ENCODE peak calls at places on chromosomes 6 and 20, in six cellular contexts. One of them, this sample, is unnamed.

GRCh38 chr6:40930555-40930954 is 108.5 kb downstream of the UNC5CL start:
- DNase-seq in ovary: no peak
- DNase-seq in trophoblast cell: no peak
- DNase-seq in H7: no peak
- DNase-seq in cardiac fibroblast: peak
- DNase-seq in adrenal gland: no peak
- DNase-seq in this sample: peak

GRCh38 chr20:41133709-41134361 is 3.5 kb upstream of the PLCG1 start:
- DNase-seq in trophoblast cell: no peak
- DNase-seq in H7: no peak
- DNase-seq in adrenal gland: no peak
- DNase-seq in ovary: no peak
- DNase-seq in cardiac fibroblast: no peak
- DNase-seq in this sample: no peak

GRCh38 chr6:118813795-118814194 is 80.2 kb upstream of the ASF1A start:
- DNase-seq in trophoblast cell: no peak
- DNase-seq in cardiac fibroblast: peak
- DNase-seq in adrenal gland: no peak
- DNase-seq in ovary: no peak
- DNase-seq in H7: no peak
- DNase-seq in this sample: no peak

GRCh38 chr6:14286634-14287428 is 169.3 kb downstream of the CD83 start:
- DNase-seq in trophoblast cell: no peak
- DNase-seq in ovary: no peak
- DNase-seq in adrenal gland: no peak
- DNase-seq in H7: no peak
- DNase-seq in cardiac fibroblast: no peak
- DNase-seq in this sample: no peak

GRCh38 chr6:12769556-12770255 is 53.1 kb downstream of the PHACTR1 start:
- DNase-seq in cardiac fibroblast: no peak
- DNase-seq in ovary: no peak
- DNase-seq in adrenal gland: no peak
- DNase-seq in trophoblast cell: no peak
- DNase-seq in H7: peak
- DNase-seq in this sample: no peak

GRCh38 chr20:17641993-17642392 is 40.0 kb downstream of the RRBP1 start:
- DNase-seq in cardiac fibroblast: no peak
- DNase-seq in ovary: no peak
- DNase-seq in H7: no peak
- DNase-seq in trophoblast cell: no peak
- DNase-seq in adrenal gland: no peak
- DNase-seq in this sample: no peak

GRCh38 chr6:155916870-155917624 is 461.4 kb upstream of the NOX3 start:
- DNase-seq in adrenal gland: no peak
- DNase-seq in trophoblast cell: no peak
- DNase-seq in cardiac fibroblast: no peak
- DNase-seq in H7: no peak
- DNase-seq in ovary: no peak
- DNase-seq in this sample: no peak

GRCh38 chr6:159819932-159820640 is 20.0 kb downstream of the PNLDC1 start:
- DNase-seq in adrenal gland: no peak
- DNase-seq in ovary: no peak
- DNase-seq in H7: peak
- DNase-seq in trophoblast cell: no peak
- DNase-seq in cardiac fibroblast: no peak
- DNase-seq in this sample: no peak

GRCh38 chr20:20225325-20225724 is 142.6 kb upstream of the INSM1 start:
- DNase-seq in cardiac fibroblast: no peak
- DNase-seq in trophoblast cell: no peak
- DNase-seq in adrenal gland: no peak
- DNase-seq in ovary: no peak
- DNase-seq in H7: peak
- DNase-seq in this sample: no peak

GRCh38 chr20:59598625-59599310 is 5.6 kb upstream of the PHACTR3 start:
- DNase-seq in ovary: no peak
- DNase-seq in H7: peak
- DNase-seq in cardiac fibroblast: peak
- DNase-seq in adrenal gland: peak
- DNase-seq in trophoblast cell: peak
- DNase-seq in this sample: peak

GRCh38 chr6:84052204-84052882 is 18.8 kb downstream of the MRAP2 start:
- DNase-seq in H7: peak
- DNase-seq in cardiac fibroblast: peak
- DNase-seq in trophoblast cell: no peak
- DNase-seq in ovary: peak
- DNase-seq in adrenal gland: peak
- DNase-seq in this sample: no peak

GRCh38 chr6:128024976-128025375 is 124.1 kb upstream of the THEMIS start:
- DNase-seq in ovary: no peak
- DNase-seq in adrenal gland: no peak
- DNase-seq in trophoblast cell: no peak
- DNase-seq in cardiac fibroblast: no peak
- DNase-seq in H7: no peak
- DNase-seq in this sample: no peak

GRCh38 chr6:137874204-137875001 is 7.3 kb downstream of the TNFAIP3 start:
- DNase-seq in trophoblast cell: peak
- DNase-seq in ovary: no peak
- DNase-seq in adrenal gland: no peak
- DNase-seq in H7: no peak
- DNase-seq in cardiac fibroblast: peak
- DNase-seq in this sample: peak

GRCh38 chr6:100269189-100269588 is 195.5 kb downstream of the SIM1 start:
- DNase-seq in H7: no peak
- DNase-seq in ovary: no peak
- DNase-seq in adrenal gland: no peak
- DNase-seq in cardiac fibroblast: peak
- DNase-seq in trophoblast cell: peak
- DNase-seq in this sample: no peak

GRCh38 chr6:147060636-147061035 is 143.6 kb upstream of the STXBP5 start:
- DNase-seq in ovary: no peak
- DNase-seq in adrenal gland: no peak
- DNase-seq in H7: no peak
- DNase-seq in trophoblast cell: no peak
- DNase-seq in cardiac fibroblast: no peak
- DNase-seq in this sample: no peak

GRCh38 chr6:11272491-11273192 is 40.2 kb upstream of the NEDD9 start:
- DNase-seq in cardiac fibroblast: no peak
- DNase-seq in adrenal gland: no peak
- DNase-seq in ovary: no peak
- DNase-seq in H7: no peak
- DNase-seq in trophoblast cell: no peak
- DNase-seq in this sample: peak

GRCh38 chr6:117478853-117479231 is 3.6 kb upstream of the DCBLD1 start:
- DNase-seq in trophoblast cell: no peak
- DNase-seq in ovary: no peak
- DNase-seq in cardiac fibroblast: no peak
- DNase-seq in adrenal gland: no peak
- DNase-seq in H7: no peak
- DNase-seq in this sample: no peak

GRCh38 chr6:34529665-34530327 is 26.3 kb downstream of the SPDEF start:
- DNase-seq in H7: no peak
- DNase-seq in adrenal gland: no peak
- DNase-seq in cardiac fibroblast: no peak
- DNase-seq in trophoblast cell: no peak
- DNase-seq in ovary: no peak
- DNase-seq in this sample: peak

GRCh38 chr20:1652104-1652503 is 5.5 kb downstream of the SIRPG start:
- DNase-seq in adrenal gland: no peak
- DNase-seq in ovary: no peak
- DNase-seq in cardiac fibroblast: no peak
- DNase-seq in trophoblast cell: no peak
- DNase-seq in H7: no peak
- DNase-seq in this sample: no peak
- H3K4me3 ChIP-seq in adrenal gland: no peak
- H3K4me3 ChIP-seq in ovary: no peak
- H3K4me3 ChIP-seq in cardiac fibroblast: no peak
- H3K4me3 ChIP-seq in trophoblast cell: no peak
- H3K4me3 ChIP-seq in H7: no peak
- H3K4me3 ChIP-seq in this sample: no peak

DNA sequence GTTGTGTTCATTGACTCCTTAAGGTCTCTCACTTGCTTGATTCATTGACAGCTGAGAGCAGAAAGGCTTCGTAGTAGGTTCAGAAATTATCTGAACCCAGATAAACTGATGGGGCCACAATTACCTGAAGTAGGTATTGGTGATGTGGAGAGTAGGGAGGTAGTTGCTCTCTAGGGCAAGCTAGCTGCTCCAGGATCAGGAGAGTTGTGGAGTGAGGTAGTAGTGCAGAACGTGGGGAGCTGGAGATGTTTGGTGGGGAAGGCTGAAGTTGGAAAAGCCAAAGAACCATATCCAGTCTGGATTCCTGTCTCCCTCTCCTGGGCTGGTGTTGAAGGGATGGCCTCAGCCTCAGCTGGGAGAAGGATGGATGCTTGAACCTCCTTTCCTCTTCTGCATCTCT is 15.9 kb downstream of the TJAP1 start:
- DNase-seq in adrenal gland: no peak
- DNase-seq in H7: peak
- DNase-seq in cardiac fibroblast: no peak
- DNase-seq in ovary: no peak
- DNase-seq in trophoblast cell: no peak
- DNase-seq in this sample: no peak
- H3K4me3 ChIP-seq in adrenal gland: no peak
- H3K4me3 ChIP-seq in H7: no peak
- H3K4me3 ChIP-seq in cardiac fibroblast: no peak
- H3K4me3 ChIP-seq in ovary: no peak
- H3K4me3 ChIP-seq in trophoblast cell: no peak
- H3K4me3 ChIP-seq in this sample: no peak

DNA sequence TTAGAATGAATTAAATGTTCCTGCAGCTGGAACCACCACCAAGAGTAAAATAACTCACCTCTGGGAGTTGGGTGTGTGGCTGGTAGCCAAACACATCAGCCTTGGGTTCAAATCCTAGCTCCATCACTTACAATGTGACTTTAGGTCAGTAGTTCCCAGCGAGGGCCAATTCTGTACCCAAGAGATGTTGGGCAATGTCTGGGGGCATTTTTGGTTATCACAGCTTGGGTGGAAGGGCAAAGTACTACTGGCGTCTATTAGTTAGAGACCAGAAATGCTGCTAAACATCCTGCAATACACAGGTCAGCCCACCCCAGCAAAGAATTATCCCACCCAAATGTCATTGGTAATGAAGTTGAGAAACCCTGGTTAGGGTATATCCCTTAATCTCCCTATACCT is 48.8 kb downstream of the SLC13A3 start:
- DNase-seq in adrenal gland: no peak
- DNase-seq in trophoblast cell: no peak
- DNase-seq in ovary: no peak
- DNase-seq in cardiac fibroblast: no peak
- DNase-seq in H7: no peak
- DNase-seq in this sample: no peak
- H3K4me3 ChIP-seq in adrenal gland: no peak
- H3K4me3 ChIP-seq in trophoblast cell: no peak
- H3K4me3 ChIP-seq in ovary: no peak
- H3K4me3 ChIP-seq in cardiac fibroblast: no peak
- H3K4me3 ChIP-seq in H7: no peak
- H3K4me3 ChIP-seq in this sample: no peak

DNA sequence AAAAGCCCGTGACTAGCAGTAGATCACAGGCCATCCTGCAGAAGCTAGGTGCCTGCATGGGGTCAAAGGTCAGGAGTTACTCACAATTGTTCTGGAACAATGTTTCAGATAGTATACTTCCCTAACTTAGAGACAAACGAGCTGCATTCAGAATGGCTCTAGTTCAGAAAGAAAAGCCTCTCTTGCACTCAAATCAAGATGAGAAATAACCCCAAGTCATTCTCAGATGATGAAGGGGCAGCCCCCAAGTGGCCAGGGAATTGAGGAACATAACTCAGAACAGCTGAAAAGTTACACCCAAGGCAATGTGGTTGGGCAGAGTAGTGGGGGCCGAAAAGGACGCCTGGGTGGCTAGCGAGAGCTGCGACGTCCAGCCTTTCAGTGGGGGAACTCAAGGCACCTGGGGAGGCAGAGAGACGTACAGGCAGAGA is 27.8 kb downstream of the FYN start:
- DNase-seq in cardiac fibroblast: peak
- DNase-seq in ovary: no peak
- DNase-seq in adrenal gland: no peak
- DNase-seq in H7: no peak
- DNase-seq in trophoblast cell: peak
- DNase-seq in this sample: peak
- H3K4me3 ChIP-seq in cardiac fibroblast: no peak
- H3K4me3 ChIP-seq in ovary: no peak
- H3K4me3 ChIP-seq in adrenal gland: no peak
- H3K4me3 ChIP-seq in H7: no peak
- H3K4me3 ChIP-seq in trophoblast cell: no peak
- H3K4me3 ChIP-seq in this sample: no peak

GRCh38 chr6:46072866-46073265 is 56.9 kb upstream of the ENPP4 start:
- DNase-seq in H7: no peak
- DNase-seq in ovary: no peak
- DNase-seq in cardiac fibroblast: no peak
- DNase-seq in trophoblast cell: no peak
- DNase-seq in adrenal gland: no peak
- DNase-seq in this sample: no peak

DNA sequence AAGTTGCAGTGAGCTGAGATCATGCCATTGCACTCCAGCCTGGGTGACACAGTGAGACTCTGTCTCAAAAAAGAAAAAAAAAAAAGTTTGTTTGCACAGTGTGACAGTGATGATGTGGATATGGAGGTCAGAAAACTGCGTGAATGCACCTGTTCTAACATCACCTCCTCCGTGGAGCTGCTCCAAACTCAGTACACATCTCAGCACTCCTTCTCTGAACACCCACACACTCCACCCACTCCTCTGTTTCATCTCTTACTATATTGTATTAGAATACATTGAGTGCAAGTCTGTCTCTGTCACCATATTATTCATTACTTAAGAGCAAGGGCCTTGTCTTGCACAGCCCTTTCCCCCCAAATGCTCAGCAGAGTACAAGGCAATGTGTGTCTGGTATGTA is 51.5 kb upstream of the ENPP4 start:
- DNase-seq in adrenal gland: no peak
- DNase-seq in cardiac fibroblast: no peak
- DNase-seq in H7: no peak
- DNase-seq in ovary: no peak
- DNase-seq in trophoblast cell: no peak
- DNase-seq in this sample: peak
- H3K4me3 ChIP-seq in adrenal gland: no peak
- H3K4me3 ChIP-seq in cardiac fibroblast: no peak
- H3K4me3 ChIP-seq in H7: no peak
- H3K4me3 ChIP-seq in ovary: no peak
- H3K4me3 ChIP-seq in trophoblast cell: no peak
- H3K4me3 ChIP-seq in this sample: peak

GRCh38 chr6:131027326-131027725 is 35.7 kb downstream of the EPB41L2 start:
- DNase-seq in ovary: no peak
- DNase-seq in H7: no peak
- DNase-seq in cardiac fibroblast: no peak
- DNase-seq in trophoblast cell: no peak
- DNase-seq in adrenal gland: no peak
- DNase-seq in this sample: no peak

GRCh38 chr6:131023834-131024504 is 39.1 kb downstream of the EPB41L2 start:
- DNase-seq in ovary: no peak
- DNase-seq in cardiac fibroblast: peak
- DNase-seq in adrenal gland: no peak
- DNase-seq in trophoblast cell: no peak
- DNase-seq in H7: no peak
- DNase-seq in this sample: no peak

GRCh38 chr6:131024565-131024964 is 38.5 kb downstream of the EPB41L2 start:
- DNase-seq in H7: no peak
- DNase-seq in adrenal gland: no peak
- DNase-seq in ovary: no peak
- DNase-seq in cardiac fibroblast: no peak
- DNase-seq in trophoblast cell: no peak
- DNase-seq in this sample: no peak

GRCh38 chr6:131017962-131018361 is 45.1 kb downstream of the EPB41L2 start:
- DNase-seq in adrenal gland: no peak
- DNase-seq in H7: no peak
- DNase-seq in trophoblast cell: no peak
- DNase-seq in ovary: no peak
- DNase-seq in cardiac fibroblast: no peak
- DNase-seq in this sample: no peak

GRCh38 chr6:131022691-131023090 is 40.4 kb downstream of the EPB41L2 start:
- DNase-seq in ovary: no peak
- DNase-seq in cardiac fibroblast: no peak
- DNase-seq in trophoblast cell: no peak
- DNase-seq in H7: no peak
- DNase-seq in adrenal gland: no peak
- DNase-seq in this sample: no peak
- H3K4me3 ChIP-seq in ovary: no peak
- H3K4me3 ChIP-seq in cardiac fibroblast: no peak
- H3K4me3 ChIP-seq in trophoblast cell: no peak
- H3K4me3 ChIP-seq in H7: no peak
- H3K4me3 ChIP-seq in adrenal gland: no peak
- H3K4me3 ChIP-seq in this sample: no peak

This sample was measured in small intestine.